ENCODE peak calls at places on chromosome 22, in eight cellular contexts. J is KBM-7; E is EL; M is GM10248; U is head of caudate nucleus; H is activated CD8-positive, alpha-beta memory T cell treated with anti-CD3 and anti-CD28 coated beads for 4 hours; S is pulmonary artery endothelial cell; G is GM23248. T is an unnamed sample.

GRCh38 chr22:36334081-36334831 is 53.5 kb downstream of the MYH9 start:
- DNase-seq in J (peak; percentile 80), E (no peak), M (no peak), U (no peak), H (no peak), S (no peak), G (no peak), T (no peak)

GRCh38 chr22:23207786-23208325 is 27.5 kb downstream of the BCR start:
- DNase-seq in J (no peak), E (no peak), M (no peak), U (no peak), H (no peak), S (no peak), G (no peak), T (no peak)

GRCh38 chr22:27576815-27577564 is 224.6 kb downstream of the MN1 start:
- DNase-seq in J (no peak), E (no peak), M (no peak), U (no peak), H (no peak), S (peak; percentile 71), G (no peak), T (no peak)

GRCh38 chr22:39920134-39920743 is 19.4 kb downstream of the GRAP2 start:
- DNase-seq in J (no peak), E (no peak), M (no peak), U (no peak), H (peak; percentile 52), S (no peak), G (no peak), T (no peak)

GRCh38 chr22:36433318-36434231 is 45.8 kb upstream of the MYH9 start:
- DNase-seq in J (no peak), E (no peak), M (no peak), U (no peak), H (no peak), S (no peak), G (no peak), T (no peak)

GRCh38 chr22:31098633-31099110 is 8.7 kb downstream of the SELENOM start:
- DNase-seq in J (no peak), E (no peak), M (no peak), U (no peak), H (no peak), S (no peak), G (peak; percentile 48), T (no peak)

GRCh38 chr22:36455571-36456458 is 25.6 kb downstream of the TXN2 start:
- DNase-seq in J (no peak), E (no peak), M (no peak), U (no peak), H (no peak), S (no peak), G (no peak), T (no peak)

GRCh38 chr22:40036126-40036525 is 41.4 kb downstream of the FAM83F start:
- DNase-seq in J (no peak), E (no peak), M (no peak), U (no peak), H (no peak), S (no peak), G (no peak), T (no peak)

GRCh38 chr22:29327089-29327764 is 11.7 kb upstream of the RASL10A start:
- DNase-seq in J (no peak), E (no peak), M (no peak), U (no peak), H (no peak), S (no peak), G (no peak), T (no peak)

GRCh38 chr22:36027579-36027959 is 1.1 kb downstream of the RBFOX2 start:
- DNase-seq in J (no peak), E (peak; percentile 47), M (peak; percentile 25), U (no peak), H (no peak), S (no peak), G (peak; percentile 50), T (peak; percentile 51)

GRCh38 chr22:50621491-50621880 is 6.5 kb downstream of the ARSA start:
- DNase-seq in J (peak; percentile 79), E (no peak), M (peak; percentile 63), U (no peak), H (no peak), S (no peak), G (no peak), T (no peak)

GRCh38 chr22:48642550-48642949 is 1185.1 kb downstream of the BRD1 start:
- DNase-seq in J (no peak), E (no peak), M (no peak), U (no peak), H (no peak), S (no peak), G (no peak), T (no peak)

GRCh38 chr22:50146440-50147228 is 23.9 kb upstream of the PANX2 start:
- DNase-seq in J (no peak), E (peak; percentile 66), M (peak; percentile 61), U (peak; percentile 55), H (no peak), S (no peak), G (peak; percentile 42), T (no peak)

GRCh38 chr22:28103596-28103995 is 184.5 kb upstream of the PITPNB start:
- DNase-seq in J (no peak), E (no peak), M (no peak), U (no peak), H (no peak), S (no peak), G (peak; percentile 14), T (no peak)

GRCh38 chr22:49199224-49199623 is 628.4 kb downstream of the BRD1 start:
- DNase-seq in J (no peak), E (no peak), M (no peak), U (peak; percentile 8), H (no peak), S (no peak), G (no peak), T (no peak)

GRCh38 chr22:36052505-36052941 is 23.9 kb upstream of the RBFOX2 start:
- DNase-seq in J (no peak), E (peak; percentile 79), M (no peak), U (no peak), H (no peak), S (no peak), G (peak; percentile 78), T (peak; percentile 54)

GRCh38 chr22:38744981-38745380 is 10.8 kb downstream of the SUN2 start:
- DNase-seq in J (no peak), E (no peak), M (no peak), U (peak; percentile 56), H (no peak), S (no peak), G (no peak), T (no peak)

GRCh38 chr22:40105755-40106154 is 72.0 kb upstream of the TNRC6B start:
- DNase-seq in J (no peak), E (no peak), M (no peak), U (no peak), H (no peak), S (no peak), G (no peak), T (no peak)

GRCh38 chr22:48717076-48717810 is 1110.4 kb downstream of the BRD1 start:
- DNase-seq in J (no peak), E (no peak), M (no peak), U (no peak), H (no peak), S (no peak), G (no peak), T (no peak)

GRCh38 chr22:30245181-30245984 is 1.2 kb downstream of the LIF start:
- DNase-seq in J (no peak), E (no peak), M (no peak), U (no peak), H (no peak), S (no peak), G (no peak), T (no peak)

GRCh38 chr22:46392137-46392844 is 56.8 kb downstream of the TRMU start:
- DNase-seq in J (no peak), E (no peak), M (no peak), U (no peak), H (no peak), S (no peak), G (no peak), T (no peak)

GRCh38 chr22:40714514-40714966 is 35.3 kb downstream of the MCHR1 start:
- DNase-seq in J (no peak), E (no peak), M (no peak), U (peak; percentile 28), H (no peak), S (no peak), G (peak; percentile 53), T (no peak)